ENCODE peak calls at places on chromosomes 13 and 19, in four cellular contexts. A is uterus, I is tibial artery, H is SJCRH30. M is an unnamed sample.
A peak's percentile ranks its signal among the peaks of the same experiment; 100 is the strongest.

GRCh38 chr19:28971513-28971912 is 241.4 kb downstream of the UQCRFS1 start:
- DNase-seq in A (no peak), I (no peak), H (no peak), M (no peak)

GRCh38 chr19:52206481-52206880 is 16.6 kb downstream of the PPP2R1A start:
- DNase-seq in A (no peak), I (no peak), H (no peak), M (no peak)

GRCh38 chr19:9799162-9799561 is 19.7 kb downstream of the FBXL12 start:
- DNase-seq in A (no peak), I (no peak), H (no peak), M (no peak)

GRCh38 chr13:113814435-113814821 is 49.4 kb downstream of the GAS6 start:
- DNase-seq in A (no peak), I (no peak), H (peak; percentile 46), M (no peak)

GRCh38 chr19:10812902-10813404 is 23.1 kb downstream of the TMED1 start:
- DNase-seq in A (peak; percentile 66), I (peak; percentile 63), H (no peak), M (peak; percentile 38)

GRCh38 chr13:64579331-64579730 is 2650.8 kb downstream of the PCDH9 start:
- DNase-seq in A (no peak), I (no peak), H (no peak), M (no peak)

GRCh38 chr13:46647514-46648065 is 94.6 kb downstream of the LRCH1 start:
- DNase-seq in A (no peak), I (no peak), H (no peak), M (no peak)

GRCh38 chr13:109151255-109151654 is 521.8 kb downstream of the MYO16 start:
- DNase-seq in A (no peak), I (no peak), H (no peak), M (no peak)

GRCh38 chr19:42113641-42114348 is 18.5 kb downstream of the POU2F2 start:
- DNase-seq in A (no peak), I (peak; percentile 49), H (peak; percentile 69), M (no peak)

GRCh38 chr19:13959962-13960862 is 7.9 kb downstream of the DCAF15 start:
- DNase-seq in A (no peak), I (no peak), H (peak; percentile 21), M (no peak)

GRCh38 chr19:49555600-49556411 is 24.6 kb downstream of the NOSIP start:
- DNase-seq in A (peak; percentile 68), I (peak; percentile 53), H (peak; percentile 73), M (peak; percentile 77)

DNA sequence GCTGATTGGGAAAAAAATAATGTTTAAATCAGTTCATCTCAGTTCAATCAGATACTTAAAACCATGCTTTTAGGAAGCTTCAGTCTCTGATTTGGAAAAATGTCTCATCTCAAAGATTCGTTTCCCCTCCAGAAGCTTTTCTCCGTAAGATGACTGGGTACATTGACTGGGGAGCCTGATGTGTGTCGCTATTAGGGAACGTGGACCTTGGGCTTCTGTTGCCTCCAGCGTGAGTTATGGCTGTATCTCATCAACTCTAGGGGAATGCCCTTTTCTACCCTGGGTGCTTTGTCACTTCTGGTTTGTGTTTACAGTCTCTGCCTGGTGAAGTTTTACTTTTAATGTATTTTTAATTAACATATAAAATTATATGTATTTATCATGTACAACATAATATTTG is 635.5 kb upstream of the GPC6 start:
- DNase-seq in A (no peak), I (no peak), H (no peak), M (no peak)
- H3K27ac ChIP-seq in A (no peak overlapping the region), I (no peak overlapping the region), H (no peak overlapping the region), M (no peak overlapping the region)

GRCh38 chr19:2659856-2660432 is 42.5 kb downstream of the GNG7 start:
- DNase-seq in A (no peak), I (no peak), H (no peak), M (no peak)

GRCh38 chr19:2666344-2666994 is 36.0 kb downstream of the GNG7 start:
- DNase-seq in A (no peak), I (no peak), H (no peak), M (no peak)

GRCh38 chr19:2661615-2662014 is 40.9 kb downstream of the GNG7 start:
- DNase-seq in A (no peak), I (no peak), H (no peak), M (no peak)

GRCh38 chr19:2665103-2665502 is 37.4 kb downstream of the GNG7 start:
- DNase-seq in A (no peak), I (no peak), H (no peak), M (no peak)

GRCh38 chr19:2663920-2664571 is 38.4 kb downstream of the GNG7 start:
- DNase-seq in A (no peak), I (no peak), H (no peak), M (no peak)
- H3K27ac ChIP-seq in A (no peak overlapping the region), I (no peak overlapping the region), H (no peak overlapping the region), M (peak overlapping the region; percentile 34)

DNA sequence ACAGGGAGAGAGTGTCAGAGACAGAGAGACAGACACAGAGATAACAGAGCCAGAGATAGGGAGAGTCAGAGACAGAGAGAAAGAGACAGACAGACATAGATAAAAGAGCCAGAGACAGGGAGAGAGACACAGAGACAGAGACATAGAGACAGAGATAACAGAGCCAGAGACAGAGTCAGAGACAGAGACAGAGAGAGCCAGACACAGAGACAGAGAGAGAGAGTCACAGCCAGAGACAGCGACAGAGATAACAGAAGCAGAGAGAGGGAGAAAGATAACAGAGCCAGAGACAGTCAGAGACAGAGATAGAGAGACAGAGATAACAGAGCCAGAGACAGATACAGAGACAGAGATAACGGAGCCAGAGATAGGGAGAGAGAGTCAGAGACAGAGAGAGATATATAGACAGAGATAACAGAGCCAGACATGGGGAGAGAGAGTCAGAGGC is 865 bp upstream of the TNFSF9 start:
- DNase-seq in A (no peak), I (no peak), H (no peak), M (no peak)
- H3K27ac ChIP-seq in A (no peak overlapping the region), I (peak overlapping the region; percentile 45), H (no peak overlapping the region), M (peak overlapping the region; percentile 81)

GRCh38 chr19:55405638-55406037 is 1.9 kb downstream of the UBE2S start:
- DNase-seq in A (no peak), I (no peak), H (no peak), M (no peak)

GRCh38 chr19:55406869-55407624 is 541 bp downstream of the UBE2S start:
- DNase-seq in A (no peak), I (no peak), H (no peak), M (no peak)

GRCh38 chr19:55407625-55408319 is at the start of gene UBE2S:
- DNase-seq in A (peak; percentile 98), I (peak; percentile 98), H (peak; percentile 99), M (peak; percentile 94)

GRCh38 chr19:55408320-55408836 is 790 bp upstream of the UBE2S start:
- DNase-seq in A (no peak), I (no peak), H (no peak), M (no peak)

DNA sequence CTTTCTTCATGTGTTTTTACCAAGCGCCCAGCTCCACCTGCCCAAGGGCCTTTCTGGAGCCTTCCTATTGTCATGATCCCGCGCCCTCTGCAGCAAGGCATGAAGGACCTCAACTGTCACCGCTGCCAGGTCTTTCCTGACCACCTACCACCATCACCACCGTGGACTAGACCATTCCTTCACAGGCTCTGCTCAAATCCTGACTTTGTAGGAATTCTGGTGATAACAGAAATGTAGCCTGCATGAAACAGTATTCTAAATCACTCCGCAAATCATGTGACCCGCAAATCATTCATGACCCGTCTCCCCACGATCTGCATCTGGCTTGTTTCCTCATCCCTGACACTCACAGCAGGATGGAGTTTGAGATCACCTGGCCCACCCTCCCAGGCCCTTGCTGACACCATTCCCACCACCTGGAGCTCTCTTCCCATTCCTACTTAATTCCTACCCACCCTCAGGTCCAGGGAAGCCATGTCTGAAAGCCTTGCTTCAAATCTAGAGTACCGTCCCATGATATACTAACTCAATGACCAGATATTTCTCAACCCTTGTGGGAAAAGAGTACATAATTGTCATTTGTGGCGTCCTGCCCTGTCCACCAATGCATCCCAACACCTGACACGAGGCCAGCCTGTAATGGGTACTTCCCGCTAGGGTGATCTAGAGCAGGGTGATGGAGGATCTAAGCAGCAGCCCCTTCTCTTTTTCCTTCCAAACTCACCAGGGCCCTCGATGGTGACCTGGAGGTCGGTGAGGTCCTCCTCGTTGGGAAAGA is 1.3 kb downstream of the UBE2S start:
- DNase-seq in A (no peak), I (no peak), H (no peak), M (no peak)
- H3K27ac ChIP-seq in A (no peak overlapping the region), I (no peak overlapping the region), H (no peak overlapping the region), M (no peak overlapping the region)

M was measured in tibial nerve.